ENCODE peak calls at places on chromosome 16, in four cellular contexts. One of them, this sample, is unnamed.

GRCh38 chr16:11668590-11669379 is 530 bp downstream of the SNN start:
- DNase-seq in Jurkat, Clone E6-1: no peak
- DNase-seq in tibial artery: no peak
- DNase-seq in AG08395: peak
- DNase-seq in this sample: no peak

GRCh38 chr16:52572656-52573055 is 25.7 kb upstream of the TOX3 start:
- DNase-seq in Jurkat, Clone E6-1: no peak
- DNase-seq in tibial artery: no peak
- DNase-seq in AG08395: no peak
- DNase-seq in this sample: no peak

GRCh38 chr16:84986102-84986501 is 25.2 kb downstream of the ZDHHC7 start:
- DNase-seq in Jurkat, Clone E6-1: no peak
- DNase-seq in tibial artery: no peak
- DNase-seq in AG08395: no peak
- DNase-seq in this sample: no peak

GRCh38 chr16:749010-749409 is 8.2 kb upstream of the CIAO3 start:
- DNase-seq in Jurkat, Clone E6-1: no peak
- DNase-seq in tibial artery: no peak
- DNase-seq in AG08395: peak
- DNase-seq in this sample: no peak

GRCh38 chr16:72961863-72962262 is 86.1 kb downstream of the ZFHX3 start:
- DNase-seq in Jurkat, Clone E6-1: no peak
- DNase-seq in tibial artery: peak
- DNase-seq in AG08395: no peak
- DNase-seq in this sample: no peak

GRCh38 chr16:49545243-49545642 is 171.6 kb downstream of the C16orf78 start:
- DNase-seq in Jurkat, Clone E6-1: no peak
- DNase-seq in tibial artery: no peak
- DNase-seq in AG08395: no peak
- DNase-seq in this sample: no peak

GRCh38 chr16:65070831-65071230 is 51.0 kb downstream of the CDH11 start:
- DNase-seq in Jurkat, Clone E6-1: no peak
- DNase-seq in tibial artery: peak
- DNase-seq in AG08395: peak
- DNase-seq in this sample: no peak

GRCh38 chr16:88599825-88600538 is 29.8 kb downstream of the ZC3H18 start:
- DNase-seq in Jurkat, Clone E6-1: peak
- DNase-seq in tibial artery: peak
- DNase-seq in AG08395: no peak
- DNase-seq in this sample: no peak

GRCh38 chr16:88792668-88793587 is 7.9 kb upstream of the PIEZO1 start:
- DNase-seq in Jurkat, Clone E6-1: peak
- DNase-seq in tibial artery: no peak
- DNase-seq in AG08395: no peak
- DNase-seq in this sample: no peak

GRCh38 chr16:1145383-1146100 is 7.4 kb upstream of the CACNA1H start:
- DNase-seq in Jurkat, Clone E6-1: no peak
- DNase-seq in tibial artery: no peak
- DNase-seq in AG08395: no peak
- DNase-seq in this sample: no peak

GRCh38 chr16:67017451-67017750 is 11.5 kb upstream of the CBFB start:
- DNase-seq in Jurkat, Clone E6-1: no peak
- DNase-seq in tibial artery: no peak
- DNase-seq in AG08395: no peak
- DNase-seq in this sample: no peak

GRCh38 chr16:74743668-74744299 is 30.8 kb downstream of the FA2H start:
- DNase-seq in Jurkat, Clone E6-1: no peak
- DNase-seq in tibial artery: no peak
- DNase-seq in AG08395: peak
- DNase-seq in this sample: no peak

GRCh38 chr16:81337097-81337496 is 22.3 kb downstream of the GAN start:
- DNase-seq in Jurkat, Clone E6-1: no peak
- DNase-seq in tibial artery: no peak
- DNase-seq in AG08395: no peak
- DNase-seq in this sample: no peak

GRCh38 chr16:50282010-50282538 is 15.7 kb downstream of the ADCY7 start:
- DNase-seq in Jurkat, Clone E6-1: peak
- DNase-seq in tibial artery: peak
- DNase-seq in AG08395: peak
- DNase-seq in this sample: peak

GRCh38 chr16:76683051-76683450 is 405.9 kb downstream of the CNTNAP4 start:
- DNase-seq in Jurkat, Clone E6-1: no peak
- DNase-seq in tibial artery: no peak
- DNase-seq in AG08395: no peak
- DNase-seq in this sample: no peak

GRCh38 chr16:56771558-56772279 is 41.8 kb downstream of the NUP93 start:
- DNase-seq in Jurkat, Clone E6-1: no peak
- DNase-seq in tibial artery: no peak
- DNase-seq in AG08395: peak
- DNase-seq in this sample: peak

GRCh38 chr16:80986557-80986956 is 20.1 kb downstream of the CMC2 start:
- DNase-seq in Jurkat, Clone E6-1: no peak
- DNase-seq in tibial artery: no peak
- DNase-seq in AG08395: no peak
- DNase-seq in this sample: no peak

GRCh38 chr16:58026139-58026704 is 668 bp downstream of the MMP15 start:
- DNase-seq in Jurkat, Clone E6-1: no peak
- DNase-seq in tibial artery: no peak
- DNase-seq in AG08395: peak
- DNase-seq in this sample: no peak

GRCh38 chr16:29702307-29702706 is 23.3 kb downstream of the QPRT start:
- DNase-seq in Jurkat, Clone E6-1: no peak
- DNase-seq in tibial artery: no peak
- DNase-seq in AG08395: no peak
- DNase-seq in this sample: no peak

GRCh38 chr16:15855704-15856003 is 1.2 kb downstream of the MYH11 start:
- DNase-seq in Jurkat, Clone E6-1: no peak
- DNase-seq in tibial artery: no peak
- DNase-seq in AG08395: no peak
- DNase-seq in this sample: no peak

GRCh38 chr16:11402051-11402744 is 56.9 kb downstream of the RMI2 start:
- DNase-seq in Jurkat, Clone E6-1: no peak
- DNase-seq in tibial artery: no peak
- DNase-seq in AG08395: no peak
- DNase-seq in this sample: no peak

GRCh38 chr16:11909653-11910551 is 5.9 kb downstream of the GSPT1 start:
- DNase-seq in Jurkat, Clone E6-1: no peak
- DNase-seq in tibial artery: no peak
- DNase-seq in AG08395: peak
- DNase-seq in this sample: no peak

GRCh38 chr16:31050280-31051030 is 17.1 kb downstream of the STX4 start:
- DNase-seq in Jurkat, Clone E6-1: no peak
- DNase-seq in tibial artery: no peak
- DNase-seq in AG08395: no peak
- DNase-seq in this sample: no peak

GRCh38 chr16:24721830-24722238 is 7.6 kb upstream of the TNRC6A start:
- DNase-seq in Jurkat, Clone E6-1: no peak
- DNase-seq in tibial artery: no peak
- DNase-seq in AG08395: no peak
- DNase-seq in this sample: no peak

GRCh38 chr16:81863630-81864352 is 84.7 kb downstream of the PLCG2 start:
- DNase-seq in Jurkat, Clone E6-1: no peak
- DNase-seq in tibial artery: no peak
- DNase-seq in AG08395: no peak
- DNase-seq in this sample: no peak

GRCh38 chr16:17983114-17983513 is 353.4 kb downstream of the NPIPA8 start:
- DNase-seq in Jurkat, Clone E6-1: no peak
- DNase-seq in tibial artery: no peak
- DNase-seq in AG08395: no peak
- DNase-seq in this sample: no peak

GRCh38 chr16:4505356-4506153 is 29.4 kb downstream of the HMOX2 start:
- DNase-seq in Jurkat, Clone E6-1: peak
- DNase-seq in tibial artery: no peak
- DNase-seq in AG08395: no peak
- DNase-seq in this sample: no peak

GRCh38 chr16:11400076-11400475 is 54.8 kb downstream of the RMI2 start:
- DNase-seq in Jurkat, Clone E6-1: no peak
- DNase-seq in tibial artery: no peak
- DNase-seq in AG08395: no peak
- DNase-seq in this sample: no peak

GRCh38 chr16:67406111-67406593 is 10.1 kb downstream of the ZDHHC1 start:
- DNase-seq in Jurkat, Clone E6-1: no peak
- DNase-seq in tibial artery: no peak
- DNase-seq in AG08395: peak
- DNase-seq in this sample: no peak

GRCh38 chr16:28526201-28527099 is 12.3 kb downstream of the NUPR1 start:
- DNase-seq in Jurkat, Clone E6-1: no peak
- DNase-seq in tibial artery: no peak
- DNase-seq in AG08395: no peak
- DNase-seq in this sample: no peak

GRCh38 chr16:51151435-51151950 is 423 bp upstream of the SALL1 start:
- DNase-seq in Jurkat, Clone E6-1: no peak
- DNase-seq in tibial artery: no peak
- DNase-seq in AG08395: peak
- DNase-seq in this sample: no peak

GRCh38 chr16:47939690-47940089 is 216.1 kb downstream of the ABCC12 start:
- DNase-seq in Jurkat, Clone E6-1: no peak
- DNase-seq in tibial artery: no peak
- DNase-seq in AG08395: no peak
- DNase-seq in this sample: no peak

GRCh38 chr16:526181-527014 is 1.1 kb upstream of the CAPN15 start:
- DNase-seq in Jurkat, Clone E6-1: no peak
- DNase-seq in tibial artery: no peak
- DNase-seq in AG08395: no peak
- DNase-seq in this sample: peak

GRCh38 chr16:84788968-84789371 is 30.8 kb upstream of the CRISPLD2 start:
- DNase-seq in Jurkat, Clone E6-1: no peak
- DNase-seq in tibial artery: no peak
- DNase-seq in AG08395: peak
- DNase-seq in this sample: no peak

GRCh38 chr16:46789075-46789474 is 40.9 kb upstream of the MYLK3 start:
- DNase-seq in Jurkat, Clone E6-1: no peak
- DNase-seq in tibial artery: no peak
- DNase-seq in AG08395: no peak
- DNase-seq in this sample: no peak

GRCh38 chr16:83913234-83913633 is 14.3 kb downstream of the MLYCD start:
- DNase-seq in Jurkat, Clone E6-1: no peak
- DNase-seq in tibial artery: no peak
- DNase-seq in AG08395: no peak
- DNase-seq in this sample: no peak

GRCh38 chr16:46916980-46917379 is 32.8 kb downstream of the GPT2 start:
- DNase-seq in Jurkat, Clone E6-1: peak
- DNase-seq in tibial artery: no peak
- DNase-seq in AG08395: peak
- DNase-seq in this sample: peak

GRCh38 chr16:53967172-53967571 is 263.2 kb downstream of the FTO start:
- DNase-seq in Jurkat, Clone E6-1: no peak
- DNase-seq in tibial artery: no peak
- DNase-seq in AG08395: no peak
- DNase-seq in this sample: no peak

GRCh38 chr16:74738134-74738541 is 36.5 kb downstream of the FA2H start:
- DNase-seq in Jurkat, Clone E6-1: no peak
- DNase-seq in tibial artery: no peak
- DNase-seq in AG08395: no peak
- DNase-seq in this sample: no peak

This sample was measured in DND-41.